ENCODE peak calls at places on chromosomes 6 and 20, in four cellular contexts. One of them, this sample, is unnamed.
A peak's percentile ranks its signal among the peaks of the same experiment; 100 is the strongest.

GRCh38 chr6:1947922-1948321 is 297.5 kb downstream of the GMDS start:
- DNase-seq in K562: no peak
- DNase-seq in HepG2: no peak
- DNase-seq in GM12878: no peak
- DNase-seq in this sample: no peak

GRCh38 chr6:85364354-85364753 is 85.5 kb upstream of the NT5E start:
- DNase-seq in K562: no peak
- DNase-seq in HepG2: no peak
- DNase-seq in GM12878: no peak
- DNase-seq in this sample: no peak

GRCh38 chr6:74607934-74608333 is 597.9 kb downstream of the COL12A1 start:
- DNase-seq in K562: no peak
- DNase-seq in HepG2: no peak
- DNase-seq in GM12878: no peak
- DNase-seq in this sample: no peak

GRCh38 chr6:119312875-119313338 is 36.7 kb downstream of the MAN1A1 start:
- DNase-seq in K562: peak; percentile 48
- DNase-seq in HepG2: peak; percentile 24
- DNase-seq in GM12878: no peak
- DNase-seq in this sample: no peak

GRCh38 chr6:44456070-44456965 is 68.8 kb downstream of the CDC5L start:
- DNase-seq in K562: peak; percentile 82
- DNase-seq in HepG2: peak; percentile 61
- DNase-seq in GM12878: no peak
- DNase-seq in this sample: peak; percentile 81

GRCh38 chr6:39882567-39882953 is 51.7 kb downstream of the MOCS1 start:
- DNase-seq in K562: no peak
- DNase-seq in HepG2: peak; percentile 58
- DNase-seq in GM12878: no peak
- DNase-seq in this sample: no peak

GRCh38 chr20:16491277-16491912 is 81.9 kb downstream of the KIF16B start:
- DNase-seq in K562: no peak
- DNase-seq in HepG2: no peak
- DNase-seq in GM12878: peak; percentile 1
- DNase-seq in this sample: no peak

GRCh38 chr6:163706688-163707087 is 292.2 kb downstream of the QKI start:
- DNase-seq in K562: no peak
- DNase-seq in HepG2: no peak
- DNase-seq in GM12878: no peak
- DNase-seq in this sample: no peak

GRCh38 chr6:16651871-16652270 is 109.4 kb downstream of the ATXN1 start:
- DNase-seq in K562: no peak
- DNase-seq in HepG2: no peak
- DNase-seq in GM12878: no peak
- DNase-seq in this sample: no peak

DNA sequence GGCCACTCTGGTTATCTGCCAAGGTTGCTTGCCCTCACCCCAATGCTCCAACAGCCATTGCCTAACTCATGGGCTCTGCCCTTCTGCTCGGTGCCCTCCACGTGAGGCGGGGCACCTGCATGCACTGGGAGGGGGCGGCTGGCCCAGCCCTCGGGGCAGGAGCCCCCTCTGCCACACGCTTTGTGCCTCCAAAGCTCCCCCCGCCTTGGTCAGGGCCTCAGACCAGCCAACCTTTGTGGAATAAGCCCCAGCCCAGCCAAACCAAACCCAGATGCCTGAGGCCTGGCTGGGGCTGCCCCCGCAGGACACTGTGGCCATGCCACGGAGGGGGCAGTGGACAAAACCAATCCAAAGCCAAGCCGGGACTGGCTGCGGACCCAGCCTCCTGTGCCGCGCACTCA is 21.4 kb downstream of the SDCBP2 start:
- DNase-seq in K562: no peak
- DNase-seq in HepG2: no peak
- DNase-seq in GM12878: no peak
- DNase-seq in this sample: no peak
- TF ChIP-seq TARDBP in K562: no peak
- TF ChIP-seq TARDBP in HepG2: no peak
- TF ChIP-seq TARDBP in GM12878: no peak
- TF ChIP-seq TARDBP in this sample: no peak

DNA sequence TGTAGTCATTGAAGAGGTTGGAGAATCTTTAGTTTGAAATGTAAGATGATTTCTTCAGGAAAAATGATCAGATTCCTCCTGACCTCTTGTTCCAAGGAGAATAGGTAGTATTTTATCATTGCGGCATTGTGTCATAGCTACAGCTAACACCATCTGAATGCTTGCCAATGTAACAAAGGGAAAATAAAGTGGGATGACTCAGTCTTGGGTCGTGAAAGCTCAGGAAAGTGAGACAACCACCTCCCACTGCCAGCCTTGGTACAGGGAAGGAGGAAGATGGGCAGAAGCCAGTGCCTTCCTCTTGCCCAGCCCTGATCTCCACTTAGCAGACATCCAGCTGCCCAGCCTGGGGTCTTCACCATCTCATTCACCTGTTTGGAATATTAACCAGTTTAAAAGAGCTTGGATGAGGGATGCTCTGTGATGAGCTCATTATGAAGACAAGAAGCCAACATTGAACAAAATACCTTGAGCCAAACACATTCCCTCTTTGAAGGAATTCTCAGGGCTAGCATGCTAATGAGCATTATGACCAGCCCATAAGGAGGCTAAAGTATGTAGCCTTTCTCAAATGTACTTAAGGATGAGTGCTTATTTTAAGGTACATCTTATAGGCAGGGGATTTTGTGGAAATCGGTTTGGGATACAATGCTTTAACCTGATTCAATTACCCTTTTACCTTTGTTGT is 40.0 kb upstream of the APCDD1L start:
- DNase-seq in K562: no peak
- DNase-seq in HepG2: no peak
- DNase-seq in GM12878: no peak
- DNase-seq in this sample: no peak
- TF ChIP-seq SP1 in K562: no peak
- TF ChIP-seq SP1 in HepG2: no peak
- TF ChIP-seq SP1 in GM12878: no peak
- TF ChIP-seq SP1 in this sample: no peak

DNA sequence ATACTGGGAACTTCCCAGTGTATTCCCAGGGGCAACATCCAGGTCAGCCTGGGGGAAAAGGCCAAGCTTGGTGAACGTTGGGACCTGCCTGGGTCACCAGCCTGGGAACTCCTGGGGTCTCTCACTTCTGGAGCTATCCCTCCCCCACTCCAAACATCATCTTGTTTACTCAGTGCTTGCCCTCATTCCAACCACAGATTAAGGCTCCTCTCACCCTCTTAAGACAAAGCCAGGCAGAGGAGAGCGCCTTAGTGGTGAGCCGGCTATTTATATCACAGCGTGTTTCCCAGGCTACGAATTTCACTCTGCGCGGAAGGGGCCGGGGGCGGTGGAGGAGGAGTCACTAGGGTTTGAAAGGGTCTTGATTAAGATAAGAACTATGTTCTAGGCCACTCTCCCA is 12.1 kb downstream of the PRPH2 start:
- DNase-seq in K562: no peak
- DNase-seq in HepG2: no peak
- DNase-seq in GM12878: no peak
- DNase-seq in this sample: no peak
- TF ChIP-seq TARDBP in K562: no peak
- TF ChIP-seq TARDBP in HepG2: no peak
- TF ChIP-seq TARDBP in GM12878: no peak
- TF ChIP-seq TARDBP in this sample: no peak

GRCh38 chr20:51067792-51068191 is 44.9 kb upstream of the KCNG1 start:
- DNase-seq in K562: no peak
- DNase-seq in HepG2: no peak
- DNase-seq in GM12878: no peak
- DNase-seq in this sample: no peak
- TF ChIP-seq SP1 in K562: no peak
- TF ChIP-seq SP1 in HepG2: no peak
- TF ChIP-seq SP1 in GM12878: no peak
- TF ChIP-seq SP1 in this sample: no peak